ENCODE peak calls at places on chromosome 7, in eight cellular contexts. One of them, this sample, is unnamed.

GRCh38 chr7:18494821-18495408 is 634 bp upstream of the HDAC9 start:
- DNase-seq in OCI-LY7: no peak
- DNase-seq in colonic mucosa: no peak
- DNase-seq in tibial artery: no peak
- DNase-seq in body of pancreas: peak; percentile 10
- DNase-seq in HCT116: no peak
- DNase-seq in CD8-positive, alpha-beta T cell: no peak
- DNase-seq in heart left ventricle: no peak
- DNase-seq in this sample: peak; percentile 17

GRCh38 chr7:106139253-106140251 is 27.4 kb upstream of the SYPL1 start:
- DNase-seq in OCI-LY7: no peak
- DNase-seq in colonic mucosa: no peak
- DNase-seq in tibial artery: no peak
- DNase-seq in body of pancreas: peak; percentile 27
- DNase-seq in HCT116: no peak
- DNase-seq in CD8-positive, alpha-beta T cell: no peak
- DNase-seq in heart left ventricle: no peak
- DNase-seq in this sample: no peak

GRCh38 chr7:46545790-46546189 is 624.7 kb upstream of the IGFBP3 start:
- DNase-seq in OCI-LY7: no peak
- DNase-seq in colonic mucosa: no peak
- DNase-seq in tibial artery: no peak
- DNase-seq in body of pancreas: no peak
- DNase-seq in HCT116: peak; percentile 58
- DNase-seq in CD8-positive, alpha-beta T cell: no peak
- DNase-seq in heart left ventricle: no peak
- DNase-seq in this sample: no peak

GRCh38 chr7:116443646-116444045 is 55.9 kb upstream of the CAV2 start:
- DNase-seq in OCI-LY7: no peak
- DNase-seq in colonic mucosa: no peak
- DNase-seq in tibial artery: no peak
- DNase-seq in body of pancreas: no peak
- DNase-seq in HCT116: no peak
- DNase-seq in CD8-positive, alpha-beta T cell: no peak
- DNase-seq in heart left ventricle: no peak
- DNase-seq in this sample: no peak

GRCh38 chr7:120874722-120875121 is 16.8 kb upstream of the TSPAN12 start:
- DNase-seq in OCI-LY7: no peak
- DNase-seq in colonic mucosa: no peak
- DNase-seq in tibial artery: no peak
- DNase-seq in body of pancreas: no peak
- DNase-seq in HCT116: no peak
- DNase-seq in CD8-positive, alpha-beta T cell: no peak
- DNase-seq in heart left ventricle: no peak
- DNase-seq in this sample: no peak

GRCh38 chr7:4399121-4399520 is 283.0 kb upstream of the FOXK1 start:
- DNase-seq in OCI-LY7: no peak
- DNase-seq in colonic mucosa: no peak
- DNase-seq in tibial artery: no peak
- DNase-seq in body of pancreas: no peak
- DNase-seq in HCT116: no peak
- DNase-seq in CD8-positive, alpha-beta T cell: no peak
- DNase-seq in heart left ventricle: no peak
- DNase-seq in this sample: no peak

GRCh38 chr7:87083865-87084519 is 24.5 kb upstream of the ELAPOR2 start:
- DNase-seq in OCI-LY7: no peak
- DNase-seq in colonic mucosa: no peak
- DNase-seq in tibial artery: no peak
- DNase-seq in body of pancreas: no peak
- DNase-seq in HCT116: no peak
- DNase-seq in CD8-positive, alpha-beta T cell: no peak
- DNase-seq in heart left ventricle: no peak
- DNase-seq in this sample: no peak

GRCh38 chr7:4830176-4830575 is 31.7 kb downstream of the PAPOLB start:
- DNase-seq in OCI-LY7: peak; percentile 50
- DNase-seq in colonic mucosa: peak; percentile 64
- DNase-seq in tibial artery: no peak
- DNase-seq in body of pancreas: peak; percentile 83
- DNase-seq in HCT116: peak; percentile 41
- DNase-seq in CD8-positive, alpha-beta T cell: peak; percentile 68
- DNase-seq in heart left ventricle: peak; percentile 84
- DNase-seq in this sample: peak; percentile 21

GRCh38 chr7:148026713-148027112 is 563.9 kb upstream of the C7orf33 start:
- DNase-seq in OCI-LY7: no peak
- DNase-seq in colonic mucosa: no peak
- DNase-seq in tibial artery: no peak
- DNase-seq in body of pancreas: no peak
- DNase-seq in HCT116: no peak
- DNase-seq in CD8-positive, alpha-beta T cell: no peak
- DNase-seq in heart left ventricle: no peak
- DNase-seq in this sample: no peak

GRCh38 chr7:34762769-34763168 is 104.8 kb downstream of the NPSR1 start:
- DNase-seq in OCI-LY7: no peak
- DNase-seq in colonic mucosa: no peak
- DNase-seq in tibial artery: no peak
- DNase-seq in body of pancreas: no peak
- DNase-seq in HCT116: no peak
- DNase-seq in CD8-positive, alpha-beta T cell: no peak
- DNase-seq in heart left ventricle: no peak
- DNase-seq in this sample: no peak

GRCh38 chr7:7719235-7719634 is 828 bp upstream of the RPA3 start:
- DNase-seq in OCI-LY7: peak; percentile 61
- DNase-seq in colonic mucosa: peak; percentile 33
- DNase-seq in tibial artery: no peak
- DNase-seq in body of pancreas: peak; percentile 68
- DNase-seq in HCT116: peak; percentile 26
- DNase-seq in CD8-positive, alpha-beta T cell: peak; percentile 39
- DNase-seq in heart left ventricle: no peak
- DNase-seq in this sample: peak; percentile 9

GRCh38 chr7:5284304-5285281 is 1.9 kb downstream of the SLC29A4 start:
- DNase-seq in OCI-LY7: peak; percentile 72
- DNase-seq in colonic mucosa: peak; percentile 65
- DNase-seq in tibial artery: no peak
- DNase-seq in body of pancreas: peak; percentile 75
- DNase-seq in HCT116: peak; percentile 54
- DNase-seq in CD8-positive, alpha-beta T cell: no peak
- DNase-seq in heart left ventricle: no peak
- DNase-seq in this sample: no peak

GRCh38 chr7:17234398-17235021 is 63.9 kb upstream of the AHR start:
- DNase-seq in OCI-LY7: no peak
- DNase-seq in colonic mucosa: peak; percentile 37
- DNase-seq in tibial artery: no peak
- DNase-seq in body of pancreas: peak; percentile 56
- DNase-seq in HCT116: peak; percentile 77
- DNase-seq in CD8-positive, alpha-beta T cell: peak; percentile 77
- DNase-seq in heart left ventricle: no peak
- DNase-seq in this sample: peak; percentile 15

GRCh38 chr7:92133133-92133736 is 1.0 kb downstream of the CYP51A1 start:
- DNase-seq in OCI-LY7: no peak
- DNase-seq in colonic mucosa: peak; percentile 22
- DNase-seq in tibial artery: no peak
- DNase-seq in body of pancreas: no peak
- DNase-seq in HCT116: no peak
- DNase-seq in CD8-positive, alpha-beta T cell: no peak
- DNase-seq in heart left ventricle: no peak
- DNase-seq in this sample: no peak
- H3K27ac ChIP-seq in OCI-LY7: peak overlapping the region; percentile 68
- H3K27ac ChIP-seq in colonic mucosa: peak overlapping the region; percentile 92
- H3K27ac ChIP-seq in tibial artery: peak overlapping the region; percentile 92
- H3K27ac ChIP-seq in body of pancreas: peak overlapping the region; percentile 97
- H3K27ac ChIP-seq in HCT116: peak overlapping the region; percentile 94
- H3K27ac ChIP-seq in CD8-positive, alpha-beta T cell: peak overlapping the region; percentile 88
- H3K27ac ChIP-seq in heart left ventricle: peak overlapping the region; percentile 88
- H3K27ac ChIP-seq in this sample: peak overlapping the region; percentile 95

DNA sequence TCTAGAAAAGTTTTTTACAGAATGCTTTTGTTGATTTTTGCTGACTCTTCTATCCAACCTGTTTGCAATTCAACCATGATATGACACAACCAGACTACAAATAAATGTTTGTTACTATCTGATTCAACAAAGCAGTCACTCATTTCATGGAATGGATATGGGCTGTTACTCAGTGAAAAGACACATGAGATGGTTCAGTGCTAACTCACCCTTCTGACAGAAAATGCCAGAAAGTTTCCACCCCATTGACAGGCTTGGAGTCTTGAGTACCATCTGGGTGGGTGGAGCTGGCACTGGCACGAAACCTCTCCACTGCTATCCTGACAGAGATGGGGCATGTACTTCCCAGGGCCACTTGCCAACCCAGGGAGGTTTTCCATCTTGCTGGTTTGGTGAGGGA is 39.5 kb downstream of the RBM28 start:
- DNase-seq in OCI-LY7: no peak
- DNase-seq in colonic mucosa: no peak
- DNase-seq in tibial artery: no peak
- DNase-seq in body of pancreas: no peak
- DNase-seq in HCT116: no peak
- DNase-seq in CD8-positive, alpha-beta T cell: no peak
- DNase-seq in heart left ventricle: no peak
- DNase-seq in this sample: peak; percentile 7
- H3K27ac ChIP-seq in OCI-LY7: no peak overlapping the region
- H3K27ac ChIP-seq in colonic mucosa: no peak overlapping the region
- H3K27ac ChIP-seq in tibial artery: no peak overlapping the region
- H3K27ac ChIP-seq in body of pancreas: no peak overlapping the region
- H3K27ac ChIP-seq in HCT116: no peak overlapping the region
- H3K27ac ChIP-seq in CD8-positive, alpha-beta T cell: no peak overlapping the region
- H3K27ac ChIP-seq in heart left ventricle: no peak overlapping the region
- H3K27ac ChIP-seq in this sample: peak overlapping the region; percentile 36

GRCh38 chr7:134991469-134992339 is 5.4 kb downstream of the AGBL3 start:
- DNase-seq in OCI-LY7: no peak
- DNase-seq in colonic mucosa: no peak
- DNase-seq in tibial artery: no peak
- DNase-seq in body of pancreas: peak; percentile 36
- DNase-seq in HCT116: no peak
- DNase-seq in CD8-positive, alpha-beta T cell: no peak
- DNase-seq in heart left ventricle: no peak
- DNase-seq in this sample: no peak
- H3K27ac ChIP-seq in OCI-LY7: no peak overlapping the region
- H3K27ac ChIP-seq in colonic mucosa: no peak overlapping the region
- H3K27ac ChIP-seq in tibial artery: peak overlapping the region; percentile 48
- H3K27ac ChIP-seq in body of pancreas: peak overlapping the region; percentile 59
- H3K27ac ChIP-seq in HCT116: no peak overlapping the region
- H3K27ac ChIP-seq in CD8-positive, alpha-beta T cell: peak overlapping the region; percentile 8
- H3K27ac ChIP-seq in heart left ventricle: no peak overlapping the region
- H3K27ac ChIP-seq in this sample: no peak overlapping the region

GRCh38 chr7:2525931-2526630 is 6.5 kb downstream of the LFNG start:
- DNase-seq in OCI-LY7: no peak
- DNase-seq in colonic mucosa: peak; percentile 46
- DNase-seq in tibial artery: no peak
- DNase-seq in body of pancreas: no peak
- DNase-seq in HCT116: no peak
- DNase-seq in CD8-positive, alpha-beta T cell: peak; percentile 47
- DNase-seq in heart left ventricle: peak; percentile 71
- DNase-seq in this sample: no peak
- H3K27ac ChIP-seq in OCI-LY7: no peak overlapping the region
- H3K27ac ChIP-seq in colonic mucosa: peak overlapping the region; percentile 59
- H3K27ac ChIP-seq in tibial artery: no peak overlapping the region
- H3K27ac ChIP-seq in body of pancreas: peak overlapping the region; percentile 90
- H3K27ac ChIP-seq in HCT116: no peak overlapping the region
- H3K27ac ChIP-seq in CD8-positive, alpha-beta T cell: no peak overlapping the region
- H3K27ac ChIP-seq in heart left ventricle: no peak overlapping the region
- H3K27ac ChIP-seq in this sample: no peak overlapping the region